ENCODE peak calls at places on chromosomes 3 and 15, in nine cellular contexts. P is right cardiac atrium, A is AG09309, O is lower lobe of right lung, D is stomach, S is tibial artery, M is astrocyte of the spinal cord, L is prostate gland, Z is adipocyte. J is an unnamed sample.

GRCh38 chr15:65576669-65577068 is 34.3 kb downstream of the INTS14 start:
- DNase-seq in S (no peak), M (peak), D (no peak), P (no peak), O (no peak), L (no peak), A (peak), Z (peak), J (peak)

GRCh38 chr3:64743166-64743565 is 55.4 kb upstream of the ADAMTS9 start:
- DNase-seq in O (no peak), A (no peak), M (peak), Z (no peak), D (no peak), L (no peak), P (no peak), S (no peak), J (no peak)

GRCh38 chr15:84832446-84833040 is 15.4 kb downstream of the ALPK3 start:
- DNase-seq in O (no peak), M (no peak), S (no peak), Z (no peak), L (no peak), A (no peak), P (no peak), D (no peak), J (no peak)

GRCh38 chr3:152021951-152022461 is 148.6 kb downstream of the SUCNR1 start:
- DNase-seq in D (no peak), Z (peak), A (no peak), L (no peak), S (no peak), P (no peak), O (peak), M (peak), J (peak)

GRCh38 chr3:25438791-25439555 is 10.9 kb downstream of the RARB start:
- DNase-seq in O (no peak), L (no peak), P (no peak), M (peak), Z (no peak), D (no peak), S (no peak), A (no peak), J (no peak)

GRCh38 chr3:25938566-25939325 is 148.9 kb downstream of the OXSM start:
- DNase-seq in L (no peak), O (no peak), Z (no peak), P (no peak), S (no peak), A (no peak), M (no peak), D (no peak), J (no peak)

GRCh38 chr3:9151240-9151639 is 98.2 kb downstream of the SRGAP3 start:
- DNase-seq in S (no peak), M (no peak), D (no peak), P (no peak), Z (no peak), A (no peak), L (no peak), O (no peak), J (no peak)

GRCh38 chr15:93164409-93164808 is 75.4 kb upstream of the RGMA start:
- DNase-seq in O (no peak), S (no peak), P (no peak), D (no peak), Z (no peak), L (no peak), A (no peak), M (no peak), J (no peak)

GRCh38 chr3:82087958-82088357 is 326.5 kb upstream of the GBE1 start:
- DNase-seq in A (peak), P (no peak), O (no peak), S (no peak), D (no peak), M (peak), L (no peak), Z (peak), J (no peak)

GRCh38 chr3:115792206-115792955 is 169.1 kb downstream of the GAP43 start:
- DNase-seq in A (no peak), O (no peak), L (no peak), M (peak), S (no peak), Z (no peak), P (no peak), D (no peak), J (no peak)

GRCh38 chr3:98968347-98968746 is 66.9 kb upstream of the DCBLD2 start:
- DNase-seq in O (no peak), M (no peak), S (no peak), A (no peak), P (no peak), Z (no peak), D (no peak), L (no peak), J (no peak)

GRCh38 chr3:179149239-179149887 is 1.2 kb downstream of the PIK3CA start:
- DNase-seq in D (no peak), A (no peak), P (no peak), S (peak), M (peak), L (peak), O (peak), Z (peak), J (no peak)

GRCh38 chr3:129314757-129315385 is 36.2 kb downstream of the HMCES start:
- DNase-seq in S (peak), M (peak), Z (peak), D (peak), A (peak), L (peak), O (peak), P (peak), J (peak)

GRCh38 chr3:43790060-43790459 is 99.3 kb downstream of the ABHD5 start:
- DNase-seq in O (no peak), P (no peak), S (no peak), A (no peak), L (no peak), D (no peak), M (no peak), Z (no peak), J (no peak)

GRCh38 chr15:83322061-83322460 is 37.6 kb upstream of the BNC1 start:
- DNase-seq in A (no peak), O (no peak), Z (peak), P (no peak), S (no peak), D (no peak), L (no peak), M (no peak), J (no peak)

GRCh38 chr3:53320697-53321096 is 26.6 kb downstream of the DCP1A start:
- DNase-seq in P (no peak), D (no peak), M (peak), O (no peak), A (no peak), Z (peak), S (no peak), L (no peak), J (no peak)

GRCh38 chr3:59117378-59117777 is 67.6 kb upstream of the CFAP20DC start:
- DNase-seq in O (no peak), D (no peak), A (no peak), M (no peak), P (no peak), Z (no peak), S (no peak), L (no peak), J (no peak)

GRCh38 chr15:39641187-39641889 is 60.5 kb downstream of the THBS1 start:
- DNase-seq in D (no peak), M (no peak), Z (no peak), P (no peak), S (no peak), L (no peak), O (no peak), A (no peak), J (peak)

GRCh38 chr3:114424337-114424736 is 130.5 kb downstream of the TIGIT start:
- DNase-seq in L (no peak), O (no peak), A (no peak), D (no peak), M (no peak), P (no peak), S (no peak), Z (no peak), J (no peak)

GRCh38 chr3:170689218-170689874 is 103.5 kb upstream of the SLC7A14 start:
- DNase-seq in M (peak), S (no peak), A (peak), Z (peak), P (peak), D (no peak), L (peak), O (peak), J (peak)

GRCh38 chr3:71578045-71578730 is 5.3 kb downstream of the FOXP1 start:
- DNase-seq in D (no peak), P (no peak), S (no peak), A (no peak), O (no peak), L (no peak), Z (peak), M (no peak), J (no peak)

GRCh38 chr15:92690370-92690769 is 34.8 kb upstream of the FAM174B start:
- DNase-seq in L (no peak), A (no peak), O (no peak), D (no peak), P (no peak), S (no peak), Z (no peak), M (no peak), J (no peak)

GRCh38 chr3:133040696-133041523 is 2.7 kb downstream of the TMEM108 start:
- DNase-seq in O (peak), M (peak), L (peak), P (peak), A (peak), S (peak), D (peak), Z (peak), J (peak)

GRCh38 chr15:73991260-73991659 is 835 bp downstream of the STOML1 start:
- DNase-seq in A (no peak), S (peak), D (no peak), P (peak), M (peak), Z (peak), L (no peak), O (peak), J (no peak)

GRCh38 chr3:129324855-129325254 is 46.2 kb downstream of the HMCES start:
- DNase-seq in P (no peak), D (no peak), L (no peak), M (no peak), O (no peak), S (no peak), A (no peak), Z (no peak), J (no peak)

GRCh38 chr15:33343275-33343674 is 32.5 kb downstream of the RYR3 start:
- DNase-seq in L (no peak), O (no peak), A (no peak), P (no peak), S (no peak), Z (no peak), D (no peak), M (no peak), J (no peak)

GRCh38 chr3:36890261-36890660 is 54.6 kb downstream of the TRANK1 start:
- DNase-seq in M (no peak), P (no peak), A (no peak), D (no peak), S (no peak), L (no peak), Z (no peak), O (no peak), J (no peak)

GRCh38 chr15:64921711-64922110 is 10.0 kb downstream of the ANKDD1A start:
- DNase-seq in S (no peak), O (no peak), Z (peak), M (no peak), P (no peak), D (no peak), A (no peak), L (peak), J (no peak)

GRCh38 chr3:46406786-46407611 is at the start of the genes CCR5AS and CCRL2:
- DNase-seq in D (peak), A (no peak), P (peak), S (peak), Z (no peak), L (no peak), M (peak), O (peak), J (no peak)
- H3K4me3 ChIP-seq in D (peak), A (peak), P (peak), S (peak), Z (peak), L (no peak), M (no peak), O (peak), J (no peak)

DNA sequence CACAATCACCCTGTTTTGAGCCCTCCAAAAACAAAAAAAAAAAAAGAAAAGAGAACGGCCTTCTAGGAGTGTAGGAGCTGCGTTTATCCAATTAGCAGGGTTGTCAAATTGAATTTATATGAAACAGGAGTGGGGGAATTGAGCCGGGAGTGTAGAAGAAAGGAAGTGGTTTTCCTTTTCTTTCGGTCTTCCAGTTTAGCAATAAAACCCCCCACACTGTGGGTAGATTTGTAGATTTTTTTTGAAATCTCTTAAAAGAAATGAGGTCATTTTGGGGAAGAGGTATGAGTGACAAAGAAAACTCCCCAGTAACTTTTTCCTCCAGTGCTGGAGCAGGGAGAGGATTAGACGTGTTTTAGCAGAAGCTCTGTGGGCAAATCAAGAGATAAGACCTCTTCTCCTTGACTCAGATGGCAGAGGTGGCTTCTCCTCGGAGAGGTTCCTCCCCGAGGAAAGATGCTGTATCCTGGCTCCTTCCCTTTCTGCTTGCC is 30.8 kb downstream of the BOC start:
- DNase-seq in Z (peak), D (no peak), L (no peak), M (peak), S (no peak), O (no peak), A (peak), P (no peak), J (peak)
- H3K4me3 ChIP-seq in Z (peak), D (no peak), L (no peak), M (no peak), S (no peak), O (no peak), A (no peak), P (no peak), J (peak)

GRCh38 chr15:75065851-75066509 is 42.6 kb downstream of the PPCDC start:
- DNase-seq in P (no peak), A (no peak), O (no peak), L (no peak), S (no peak), Z (no peak), M (no peak), D (no peak), J (peak)

GRCh38 chr15:75069301-75069925 is 46.0 kb downstream of the PPCDC start:
- DNase-seq in P (no peak), L (no peak), S (no peak), A (no peak), M (no peak), D (no peak), O (no peak), Z (no peak), J (no peak)

GRCh38 chr15:75068748-75069147 is 45.4 kb downstream of the PPCDC start:
- DNase-seq in O (no peak), Z (no peak), A (no peak), P (no peak), M (no peak), S (no peak), L (no peak), D (no peak), J (no peak)

GRCh38 chr15:75065467-75065850 is 42.1 kb downstream of the PPCDC start:
- DNase-seq in P (peak), D (no peak), L (no peak), Z (no peak), A (no peak), M (no peak), S (no peak), O (no peak), J (peak)

DNA sequence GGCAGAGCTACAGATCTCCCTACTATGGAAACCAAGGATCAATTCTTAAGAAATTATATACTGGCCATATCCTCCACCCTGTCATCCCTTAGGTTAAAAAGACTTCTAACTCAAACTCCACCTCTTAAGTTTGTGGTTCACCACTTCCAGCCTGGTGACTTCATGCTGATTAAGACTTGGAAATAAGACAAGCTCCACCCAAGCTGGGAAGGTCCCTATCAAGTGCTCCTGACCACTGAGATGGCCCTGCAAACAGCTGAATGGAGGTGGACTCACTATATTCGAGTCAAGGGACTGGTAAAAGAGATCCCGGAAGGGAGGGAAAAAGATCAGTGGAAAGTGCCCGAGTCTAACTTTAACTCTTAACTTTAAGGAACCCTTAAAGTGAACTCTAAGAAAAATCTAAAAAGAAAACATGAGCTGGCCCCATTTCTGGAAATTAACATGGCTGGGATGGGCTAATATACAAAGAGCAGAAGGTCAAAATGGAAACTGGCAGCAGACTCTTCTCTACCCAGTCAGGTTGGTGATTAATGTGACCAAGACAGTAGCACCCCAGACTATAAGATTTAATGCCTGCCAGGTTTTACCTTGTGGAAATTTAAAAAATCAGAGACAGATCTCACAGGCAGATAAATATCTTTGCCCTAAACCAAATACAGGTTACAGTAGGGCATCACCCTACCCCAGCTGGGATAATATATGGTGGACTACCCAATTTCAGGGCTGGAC is 43.9 kb downstream of the PPCDC start:
- DNase-seq in A (no peak), O (no peak), M (peak), S (no peak), D (no peak), Z (no peak), L (no peak), P (no peak), J (no peak)
- H3K4me3 ChIP-seq in A (no peak), O (no peak), M (no peak), S (no peak), D (no peak), Z (no peak), L (no peak), P (no peak), J (no peak)

GRCh38 chr15:90885432-90886290 is 1.4 kb downstream of the FES start:
- DNase-seq in M (peak), P (peak), D (peak), Z (peak), S (peak), L (peak), A (no peak), O (peak), J (peak)
- H3K4me3 ChIP-seq in M (no peak), P (peak), D (peak), Z (no peak), S (peak), L (peak), A (no peak), O (peak), J (no peak)